ENCODE peak calls at places on chromosomes 6 and 20, in nine cellular contexts. T is GM10248, W is WTC11, B is NCI-H524 treated with DMSO at 0.1 percent for 48 hours, Z is Caki2, F is fibroblast of pulmonary artery, R is tibial artery, Y is cerebellar cortex, K is AG09309. S is an unnamed sample.

GRCh38 chr6:130993292-130993765 is 69.7 kb downstream of the EPB41L2 start:
- DNase-seq in T (no peak), W (peak; percentile 37), B (no peak), Z (no peak), F (no peak), R (no peak), Y (no peak), K (no peak), S (no peak)

GRCh38 chr6:107115695-107116327 is 496 bp upstream of the BEND3 start:
- DNase-seq in T (peak; percentile 49), W (peak; percentile 81), B (no peak), Z (peak; percentile 72), F (no peak), R (no peak), Y (peak; percentile 58), K (no peak), S (peak; percentile 74)

GRCh38 chr6:134176283-134176975 is 124.0 kb upstream of the SLC2A12 start:
- DNase-seq in T (peak; percentile 25), W (peak; percentile 60), B (peak; percentile 3), Z (no peak), F (peak; percentile 72), R (peak; percentile 59), Y (peak; percentile 43), K (no peak), S (no peak)

GRCh38 chr6:149368065-149368464 is 32.0 kb upstream of the SUMO4 start:
- DNase-seq in T (no peak), W (no peak), B (no peak), Z (no peak), F (no peak), R (no peak), Y (no peak), K (no peak), S (no peak)

GRCh38 chr6:56866917-56867522 is 87.9 kb upstream of the BEND6 start:
- DNase-seq in T (no peak), W (no peak), B (no peak), Z (no peak), F (peak; percentile 66), R (no peak), Y (no peak), K (no peak), S (no peak)

GRCh38 chr6:158518196-158519127 is 41.4 kb upstream of the TMEM181 start:
- DNase-seq in T (peak; percentile 77), W (peak; percentile 75), B (peak; percentile 54), Z (peak; percentile 51), F (peak; percentile 86), R (no peak), Y (peak; percentile 92), K (peak; percentile 57), S (peak; percentile 46)

GRCh38 chr20:46192376-46192944 is 74.3 kb downstream of the CD40 start:
- DNase-seq in T (no peak), W (no peak), B (peak; percentile 70), Z (no peak), F (no peak), R (no peak), Y (no peak), K (no peak), S (peak; percentile 46)

GRCh38 chr20:41377275-41377674 is 10.7 kb upstream of the EMILIN3 start:
- DNase-seq in T (no peak), W (no peak), B (no peak), Z (no peak), F (no peak), R (no peak), Y (no peak), K (no peak), S (no peak)

GRCh38 chr6:25695671-25696070 is 43.7 kb downstream of the SCGN start:
- DNase-seq in T (no peak), W (no peak), B (no peak), Z (no peak), F (no peak), R (no peak), Y (no peak), K (no peak), S (no peak)

GRCh38 chr6:99822741-99823512 is 171.1 kb downstream of the MCHR2 start:
- DNase-seq in T (peak; percentile 45), W (no peak), B (peak; percentile 18), Z (peak; percentile 55), F (peak; percentile 49), R (no peak), Y (peak; percentile 72), K (peak; percentile 33), S (peak; percentile 66)

GRCh38 chr6:93105017-93105416 is 314.3 kb downstream of the EPHA7 start:
- DNase-seq in T (no peak), W (no peak), B (no peak), Z (no peak), F (peak; percentile 61), R (no peak), Y (no peak), K (no peak), S (no peak)

GRCh38 chr6:165245287-165245686 is 64.1 kb downstream of the C6orf118 start:
- DNase-seq in T (no peak), W (no peak), B (no peak), Z (no peak), F (peak; percentile 60), R (no peak), Y (peak; percentile 67), K (peak; percentile 10), S (no peak)

GRCh38 chr6:169725270-169726048 is 1.2 kb upstream of the PHF10 start:
- DNase-seq in T (no peak), W (peak; percentile 48), B (no peak), Z (peak; percentile 64), F (peak; percentile 84), R (peak; percentile 52), Y (no peak), K (no peak), S (no peak)

GRCh38 chr6:139369568-139370046 is 4.8 kb downstream of the CITED2 start:
- DNase-seq in T (peak; percentile 33), W (no peak), B (peak; percentile 24), Z (peak; percentile 70), F (peak; percentile 80), R (no peak), Y (peak; percentile 87), K (peak; percentile 85), S (no peak)

GRCh38 chr20:16713056-16713455 is 16.8 kb upstream of the SNRPB2 start:
- DNase-seq in T (no peak), W (no peak), B (no peak), Z (no peak), F (no peak), R (no peak), Y (no peak), K (no peak), S (peak; percentile 66)

GRCh38 chr20:50786703-50787102 is 8.2 kb upstream of the BCAS4 start:
- DNase-seq in T (no peak), W (no peak), B (no peak), Z (no peak), F (no peak), R (no peak), Y (no peak), K (no peak), S (no peak)

GRCh38 chr20:17036546-17036945 is 190.3 kb upstream of the PCSK2 start:
- DNase-seq in T (no peak), W (no peak), B (peak; percentile 98), Z (no peak), F (no peak), R (no peak), Y (no peak), K (no peak), S (peak; percentile 94)

GRCh38 chr6:11854418-11855165 is 76.0 kb upstream of the ADTRP start:
- DNase-seq in T (peak; percentile 32), W (no peak), B (no peak), Z (peak; percentile 55), F (peak; percentile 52), R (no peak), Y (no peak), K (no peak), S (no peak)

GRCh38 chr20:25136643-25137559 is 55.0 kb upstream of the VSX1 start:
- DNase-seq in T (no peak), W (no peak), B (no peak), Z (peak; percentile 71), F (peak; percentile 85), R (peak; percentile 83), Y (peak; percentile 66), K (peak; percentile 79), S (no peak)

GRCh38 chr6:126107475-126108121 is 121.3 kb downstream of the TRMT11 start:
- DNase-seq in T (no peak), W (no peak), B (no peak), Z (no peak), F (peak; percentile 11), R (no peak), Y (no peak), K (no peak), S (no peak)

GRCh38 chr6:156107514-156108150 is 652.0 kb upstream of the NOX3 start:
- DNase-seq in T (no peak), W (no peak), B (no peak), Z (no peak), F (no peak), R (no peak), Y (no peak), K (no peak), S (no peak)

GRCh38 chr20:48463096-48463710 is 364.6 kb downstream of the PREX1 start:
- DNase-seq in T (no peak), W (no peak), B (no peak), Z (no peak), F (no peak), R (no peak), Y (peak; percentile 14), K (no peak), S (no peak)

GRCh38 chr6:104402572-104402971 is 457.1 kb downstream of the HACE1 start:
- DNase-seq in T (no peak), W (no peak), B (no peak), Z (peak; percentile 10), F (no peak), R (no peak), Y (no peak), K (no peak), S (no peak)

GRCh38 chr6:43921548-43922422 is 151.8 kb downstream of the VEGFA start:
- DNase-seq in T (no peak), W (peak; percentile 2), B (no peak), Z (no peak), F (no peak), R (no peak), Y (no peak), K (no peak), S (no peak)

GRCh38 chr6:34549804-34550202 is 6.3 kb downstream of the SPDEF start:
- DNase-seq in T (no peak), W (no peak), B (no peak), Z (no peak), F (no peak), R (no peak), Y (no peak), K (no peak), S (no peak)

GRCh38 chr6:106886444-106886843 is 88.1 kb downstream of the CD24 start:
- DNase-seq in T (no peak), W (no peak), B (no peak), Z (no peak), F (no peak), R (no peak), Y (no peak), K (no peak), S (no peak)